ENCODE peak calls at places on chromosomes 6 and 20, in eight cellular contexts. One of them, this sample, is unnamed.

GRCh38 chr20:1623501-1624250 is 3.9 kb upstream of the SIRPB1 start:
- DNase-seq in stimulated activated CD8-positive, alpha-beta memory T cell treated with anti-CD3 and anti-CD28 coated beads, Interleukin-15, amount 100 ng/mL, for 24 hours: no peak
- DNase-seq in stimulated activated CD4-positive, alpha-beta T cell treated with anti-CD3 and anti-CD28 coated beads, Interleukin-1b, Interleukin-23, amount 100 ng/mL, for 24 hours: no peak
- DNase-seq in K562: no peak
- DNase-seq in H1: no peak
- DNase-seq in hepatocyte: peak
- DNase-seq in activated CD8-positive, alpha-beta memory T cell treated with anti-CD3 and anti-CD28 coated beads, Interleukin-2, amount 50 U/mL, for 4 hours: no peak
- DNase-seq in MCF 10A: no peak
- DNase-seq in this sample: no peak

GRCh38 chr6:161922631-161923119 is 648.8 kb upstream of the AGPAT4 start:
- DNase-seq in hepatocyte: peak
- DNase-seq in stimulated activated CD4-positive, alpha-beta T cell treated with anti-CD3 and anti-CD28 coated beads, Interleukin-1b, Interleukin-23, amount 100 ng/mL, for 24 hours: no peak
- DNase-seq in K562: peak
- DNase-seq in activated CD8-positive, alpha-beta memory T cell treated with anti-CD3 and anti-CD28 coated beads, Interleukin-2, amount 50 U/mL, for 4 hours: no peak
- DNase-seq in H1: no peak
- DNase-seq in stimulated activated CD8-positive, alpha-beta memory T cell treated with anti-CD3 and anti-CD28 coated beads, Interleukin-15, amount 100 ng/mL, for 24 hours: no peak
- DNase-seq in MCF 10A: peak
- DNase-seq in this sample: peak

GRCh38 chr20:9458075-9458818 is 56.1 kb upstream of the LAMP5 start:
- DNase-seq in K562: peak
- DNase-seq in H1: no peak
- DNase-seq in MCF 10A: peak
- DNase-seq in stimulated activated CD4-positive, alpha-beta T cell treated with anti-CD3 and anti-CD28 coated beads, Interleukin-1b, Interleukin-23, amount 100 ng/mL, for 24 hours: no peak
- DNase-seq in hepatocyte: peak
- DNase-seq in stimulated activated CD8-positive, alpha-beta memory T cell treated with anti-CD3 and anti-CD28 coated beads, Interleukin-15, amount 100 ng/mL, for 24 hours: no peak
- DNase-seq in activated CD8-positive, alpha-beta memory T cell treated with anti-CD3 and anti-CD28 coated beads, Interleukin-2, amount 50 U/mL, for 4 hours: no peak
- DNase-seq in this sample: peak

GRCh38 chr6:15442467-15442866 is 196.6 kb downstream of the JARID2 start:
- DNase-seq in MCF 10A: no peak
- DNase-seq in hepatocyte: no peak
- DNase-seq in K562: no peak
- DNase-seq in H1: no peak
- DNase-seq in stimulated activated CD4-positive, alpha-beta T cell treated with anti-CD3 and anti-CD28 coated beads, Interleukin-1b, Interleukin-23, amount 100 ng/mL, for 24 hours: no peak
- DNase-seq in stimulated activated CD8-positive, alpha-beta memory T cell treated with anti-CD3 and anti-CD28 coated beads, Interleukin-15, amount 100 ng/mL, for 24 hours: no peak
- DNase-seq in activated CD8-positive, alpha-beta memory T cell treated with anti-CD3 and anti-CD28 coated beads, Interleukin-2, amount 50 U/mL, for 4 hours: no peak
- DNase-seq in this sample: peak

GRCh38 chr6:25218346-25218745 is 60.8 kb upstream of the CARMIL1 start:
- DNase-seq in K562: no peak
- DNase-seq in activated CD8-positive, alpha-beta memory T cell treated with anti-CD3 and anti-CD28 coated beads, Interleukin-2, amount 50 U/mL, for 4 hours: no peak
- DNase-seq in MCF 10A: no peak
- DNase-seq in stimulated activated CD4-positive, alpha-beta T cell treated with anti-CD3 and anti-CD28 coated beads, Interleukin-1b, Interleukin-23, amount 100 ng/mL, for 24 hours: no peak
- DNase-seq in H1: no peak
- DNase-seq in stimulated activated CD8-positive, alpha-beta memory T cell treated with anti-CD3 and anti-CD28 coated beads, Interleukin-15, amount 100 ng/mL, for 24 hours: no peak
- DNase-seq in hepatocyte: no peak
- DNase-seq in this sample: peak

GRCh38 chr6:111844376-111844775 is 28.9 kb downstream of the FYN start:
- DNase-seq in activated CD8-positive, alpha-beta memory T cell treated with anti-CD3 and anti-CD28 coated beads, Interleukin-2, amount 50 U/mL, for 4 hours: no peak
- DNase-seq in MCF 10A: no peak
- DNase-seq in H1: no peak
- DNase-seq in K562: no peak
- DNase-seq in stimulated activated CD8-positive, alpha-beta memory T cell treated with anti-CD3 and anti-CD28 coated beads, Interleukin-15, amount 100 ng/mL, for 24 hours: no peak
- DNase-seq in stimulated activated CD4-positive, alpha-beta T cell treated with anti-CD3 and anti-CD28 coated beads, Interleukin-1b, Interleukin-23, amount 100 ng/mL, for 24 hours: no peak
- DNase-seq in hepatocyte: no peak
- DNase-seq in this sample: no peak

GRCh38 chr6:166998256-166999144 is 697 bp upstream of the CEP43 start:
- DNase-seq in H1: no peak
- DNase-seq in hepatocyte: peak
- DNase-seq in activated CD8-positive, alpha-beta memory T cell treated with anti-CD3 and anti-CD28 coated beads, Interleukin-2, amount 50 U/mL, for 4 hours: peak
- DNase-seq in K562: peak
- DNase-seq in MCF 10A: no peak
- DNase-seq in stimulated activated CD4-positive, alpha-beta T cell treated with anti-CD3 and anti-CD28 coated beads, Interleukin-1b, Interleukin-23, amount 100 ng/mL, for 24 hours: no peak
- DNase-seq in stimulated activated CD8-positive, alpha-beta memory T cell treated with anti-CD3 and anti-CD28 coated beads, Interleukin-15, amount 100 ng/mL, for 24 hours: no peak
- DNase-seq in this sample: peak

GRCh38 chr6:104860221-104860620 is 502 bp upstream of the HACE1 start:
- DNase-seq in H1: no peak
- DNase-seq in MCF 10A: no peak
- DNase-seq in stimulated activated CD4-positive, alpha-beta T cell treated with anti-CD3 and anti-CD28 coated beads, Interleukin-1b, Interleukin-23, amount 100 ng/mL, for 24 hours: no peak
- DNase-seq in stimulated activated CD8-positive, alpha-beta memory T cell treated with anti-CD3 and anti-CD28 coated beads, Interleukin-15, amount 100 ng/mL, for 24 hours: no peak
- DNase-seq in K562: peak
- DNase-seq in hepatocyte: no peak
- DNase-seq in activated CD8-positive, alpha-beta memory T cell treated with anti-CD3 and anti-CD28 coated beads, Interleukin-2, amount 50 U/mL, for 4 hours: no peak
- DNase-seq in this sample: no peak

GRCh38 chr20:41030536-41031242 is 2.1 kb downstream of the TOP1 start:
- DNase-seq in MCF 10A: peak
- DNase-seq in stimulated activated CD4-positive, alpha-beta T cell treated with anti-CD3 and anti-CD28 coated beads, Interleukin-1b, Interleukin-23, amount 100 ng/mL, for 24 hours: no peak
- DNase-seq in H1: no peak
- DNase-seq in hepatocyte: no peak
- DNase-seq in activated CD8-positive, alpha-beta memory T cell treated with anti-CD3 and anti-CD28 coated beads, Interleukin-2, amount 50 U/mL, for 4 hours: no peak
- DNase-seq in stimulated activated CD8-positive, alpha-beta memory T cell treated with anti-CD3 and anti-CD28 coated beads, Interleukin-15, amount 100 ng/mL, for 24 hours: no peak
- DNase-seq in K562: peak
- DNase-seq in this sample: no peak

GRCh38 chr6:3318226-3318625 is 59.5 kb downstream of the PSMG4 start:
- DNase-seq in activated CD8-positive, alpha-beta memory T cell treated with anti-CD3 and anti-CD28 coated beads, Interleukin-2, amount 50 U/mL, for 4 hours: no peak
- DNase-seq in H1: no peak
- DNase-seq in stimulated activated CD4-positive, alpha-beta T cell treated with anti-CD3 and anti-CD28 coated beads, Interleukin-1b, Interleukin-23, amount 100 ng/mL, for 24 hours: peak
- DNase-seq in stimulated activated CD8-positive, alpha-beta memory T cell treated with anti-CD3 and anti-CD28 coated beads, Interleukin-15, amount 100 ng/mL, for 24 hours: no peak
- DNase-seq in K562: no peak
- DNase-seq in hepatocyte: no peak
- DNase-seq in MCF 10A: no peak
- DNase-seq in this sample: no peak

GRCh38 chr20:23937303-23938117 is 51.1 kb downstream of the GGTLC1 start:
- DNase-seq in stimulated activated CD4-positive, alpha-beta T cell treated with anti-CD3 and anti-CD28 coated beads, Interleukin-1b, Interleukin-23, amount 100 ng/mL, for 24 hours: peak
- DNase-seq in MCF 10A: peak
- DNase-seq in H1: peak
- DNase-seq in hepatocyte: peak
- DNase-seq in activated CD8-positive, alpha-beta memory T cell treated with anti-CD3 and anti-CD28 coated beads, Interleukin-2, amount 50 U/mL, for 4 hours: peak
- DNase-seq in stimulated activated CD8-positive, alpha-beta memory T cell treated with anti-CD3 and anti-CD28 coated beads, Interleukin-15, amount 100 ng/mL, for 24 hours: no peak
- DNase-seq in K562: peak
- DNase-seq in this sample: peak

GRCh38 chr6:7473805-7474329 is 67.6 kb upstream of the DSP start:
- DNase-seq in K562: no peak
- DNase-seq in hepatocyte: no peak
- DNase-seq in stimulated activated CD8-positive, alpha-beta memory T cell treated with anti-CD3 and anti-CD28 coated beads, Interleukin-15, amount 100 ng/mL, for 24 hours: no peak
- DNase-seq in stimulated activated CD4-positive, alpha-beta T cell treated with anti-CD3 and anti-CD28 coated beads, Interleukin-1b, Interleukin-23, amount 100 ng/mL, for 24 hours: no peak
- DNase-seq in activated CD8-positive, alpha-beta memory T cell treated with anti-CD3 and anti-CD28 coated beads, Interleukin-2, amount 50 U/mL, for 4 hours: no peak
- DNase-seq in MCF 10A: no peak
- DNase-seq in H1: no peak
- DNase-seq in this sample: no peak

GRCh38 chr6:160293844-160294243 is 35.2 kb upstream of the SLC22A2 start:
- DNase-seq in activated CD8-positive, alpha-beta memory T cell treated with anti-CD3 and anti-CD28 coated beads, Interleukin-2, amount 50 U/mL, for 4 hours: no peak
- DNase-seq in H1: no peak
- DNase-seq in stimulated activated CD8-positive, alpha-beta memory T cell treated with anti-CD3 and anti-CD28 coated beads, Interleukin-15, amount 100 ng/mL, for 24 hours: no peak
- DNase-seq in MCF 10A: no peak
- DNase-seq in K562: no peak
- DNase-seq in stimulated activated CD4-positive, alpha-beta T cell treated with anti-CD3 and anti-CD28 coated beads, Interleukin-1b, Interleukin-23, amount 100 ng/mL, for 24 hours: no peak
- DNase-seq in hepatocyte: peak
- DNase-seq in this sample: no peak

GRCh38 chr20:63183422-63184146 is 32.3 kb downstream of the YTHDF1 start:
- DNase-seq in stimulated activated CD8-positive, alpha-beta memory T cell treated with anti-CD3 and anti-CD28 coated beads, Interleukin-15, amount 100 ng/mL, for 24 hours: no peak
- DNase-seq in H1: no peak
- DNase-seq in MCF 10A: peak
- DNase-seq in K562: peak
- DNase-seq in activated CD8-positive, alpha-beta memory T cell treated with anti-CD3 and anti-CD28 coated beads, Interleukin-2, amount 50 U/mL, for 4 hours: peak
- DNase-seq in hepatocyte: peak
- DNase-seq in stimulated activated CD4-positive, alpha-beta T cell treated with anti-CD3 and anti-CD28 coated beads, Interleukin-1b, Interleukin-23, amount 100 ng/mL, for 24 hours: no peak
- DNase-seq in this sample: peak

GRCh38 chr20:63087872-63088680 is 81.3 kb upstream of the BHLHE23 start:
- DNase-seq in stimulated activated CD4-positive, alpha-beta T cell treated with anti-CD3 and anti-CD28 coated beads, Interleukin-1b, Interleukin-23, amount 100 ng/mL, for 24 hours: no peak
- DNase-seq in K562: no peak
- DNase-seq in H1: no peak
- DNase-seq in activated CD8-positive, alpha-beta memory T cell treated with anti-CD3 and anti-CD28 coated beads, Interleukin-2, amount 50 U/mL, for 4 hours: peak
- DNase-seq in stimulated activated CD8-positive, alpha-beta memory T cell treated with anti-CD3 and anti-CD28 coated beads, Interleukin-15, amount 100 ng/mL, for 24 hours: no peak
- DNase-seq in hepatocyte: no peak
- DNase-seq in MCF 10A: no peak
- DNase-seq in this sample: peak

GRCh38 chr6:160312900-160313299 is 35.3 kb upstream of the SLC22A3 start:
- DNase-seq in H1: no peak
- DNase-seq in stimulated activated CD8-positive, alpha-beta memory T cell treated with anti-CD3 and anti-CD28 coated beads, Interleukin-15, amount 100 ng/mL, for 24 hours: no peak
- DNase-seq in K562: no peak
- DNase-seq in MCF 10A: no peak
- DNase-seq in hepatocyte: no peak
- DNase-seq in stimulated activated CD4-positive, alpha-beta T cell treated with anti-CD3 and anti-CD28 coated beads, Interleukin-1b, Interleukin-23, amount 100 ng/mL, for 24 hours: no peak
- DNase-seq in activated CD8-positive, alpha-beta memory T cell treated with anti-CD3 and anti-CD28 coated beads, Interleukin-2, amount 50 U/mL, for 4 hours: no peak
- DNase-seq in this sample: no peak

GRCh38 chr6:1527098-1527497 is 82.6 kb upstream of the FOXC1 start:
- DNase-seq in K562: no peak
- DNase-seq in hepatocyte: peak
- DNase-seq in MCF 10A: peak
- DNase-seq in activated CD8-positive, alpha-beta memory T cell treated with anti-CD3 and anti-CD28 coated beads, Interleukin-2, amount 50 U/mL, for 4 hours: no peak
- DNase-seq in H1: peak
- DNase-seq in stimulated activated CD8-positive, alpha-beta memory T cell treated with anti-CD3 and anti-CD28 coated beads, Interleukin-15, amount 100 ng/mL, for 24 hours: no peak
- DNase-seq in stimulated activated CD4-positive, alpha-beta T cell treated with anti-CD3 and anti-CD28 coated beads, Interleukin-1b, Interleukin-23, amount 100 ng/mL, for 24 hours: no peak
- DNase-seq in this sample: peak

GRCh38 chr20:39110819-39111136 is 148.6 kb downstream of the DHX35 start:
- DNase-seq in K562: no peak
- DNase-seq in stimulated activated CD4-positive, alpha-beta T cell treated with anti-CD3 and anti-CD28 coated beads, Interleukin-1b, Interleukin-23, amount 100 ng/mL, for 24 hours: no peak
- DNase-seq in stimulated activated CD8-positive, alpha-beta memory T cell treated with anti-CD3 and anti-CD28 coated beads, Interleukin-15, amount 100 ng/mL, for 24 hours: no peak
- DNase-seq in hepatocyte: no peak
- DNase-seq in activated CD8-positive, alpha-beta memory T cell treated with anti-CD3 and anti-CD28 coated beads, Interleukin-2, amount 50 U/mL, for 4 hours: no peak
- DNase-seq in H1: no peak
- DNase-seq in MCF 10A: no peak
- DNase-seq in this sample: no peak

GRCh38 chr20:9999660-10000059 is 35.1 kb upstream of the ANKEF1 start:
- DNase-seq in K562: no peak
- DNase-seq in activated CD8-positive, alpha-beta memory T cell treated with anti-CD3 and anti-CD28 coated beads, Interleukin-2, amount 50 U/mL, for 4 hours: no peak
- DNase-seq in H1: no peak
- DNase-seq in hepatocyte: no peak
- DNase-seq in stimulated activated CD8-positive, alpha-beta memory T cell treated with anti-CD3 and anti-CD28 coated beads, Interleukin-15, amount 100 ng/mL, for 24 hours: no peak
- DNase-seq in MCF 10A: no peak
- DNase-seq in stimulated activated CD4-positive, alpha-beta T cell treated with anti-CD3 and anti-CD28 coated beads, Interleukin-1b, Interleukin-23, amount 100 ng/mL, for 24 hours: no peak
- DNase-seq in this sample: no peak

This sample was measured in islet precursor cell.